ENCODE peak calls at places on chromosomes 12 and 14, in five cellular contexts. V, Q, Z, C and W are unnamed samples.

GRCh38 chr12:21509768-21510167 is 8.2 kb downstream of the GOLT1B start:
- DNase-seq in Q (no peak), C (no peak), Z (no peak), V (no peak), W (no peak)

GRCh38 chr14:68373847-68374582 is 418.9 kb downstream of the ZFP36L1 start:
- DNase-seq in V (no peak), C (no peak), Z (no peak), Q (no peak), W (no peak)

GRCh38 chr12:96101806-96102205 is 66.4 kb upstream of the LTA4H start:
- DNase-seq in C (no peak), V (no peak), Z (no peak), Q (no peak), W (no peak)

GRCh38 chr12:130715996-130716917 is at the start of gene RIMBP2:
- DNase-seq in V (peak; percentile 14), Q (peak; percentile 50), Z (no peak), C (no peak), W (no peak)

GRCh38 chr12:56256326-56256960 is 1.7 kb downstream of the ANKRD52 start:
- DNase-seq in V (no peak), Q (no peak), C (peak; percentile 14), Z (no peak), W (no peak)

GRCh38 chr14:99855271-99855670 is 62.1 kb downstream of the EML1 start:
- DNase-seq in Z (no peak), C (no peak), Q (no peak), V (no peak), W (no peak)

GRCh38 chr14:103960457-103960856 is 18.1 kb upstream of the RD3L start:
- DNase-seq in Q (no peak), C (no peak), Z (no peak), V (no peak), W (no peak)

GRCh38 chr14:20934148-20934762 is 21.0 kb upstream of the RNASE2 start:
- DNase-seq in V (peak; percentile 36), Q (no peak), Z (no peak), C (peak; percentile 57), W (peak; percentile 18)

GRCh38 chr12:104378427-104378826 is 74.9 kb downstream of the EID3 start:
- DNase-seq in Z (no peak), C (no peak), V (no peak), Q (no peak), W (no peak)

GRCh38 chr14:41761204-41761603 is 154.5 kb downstream of the LRFN5 start:
- DNase-seq in Q (no peak), C (no peak), Z (no peak), V (no peak), W (no peak)

GRCh38 chr14:101246894-101247853 is 314.1 kb upstream of the DIO3 start:
- DNase-seq in Z (no peak), Q (no peak), C (no peak), V (peak; percentile 15), W (no peak)

GRCh38 chr14:22614240-22614799 is 16.2 kb downstream of the ABHD4 start:
- DNase-seq in V (no peak), Q (peak; percentile 43), Z (no peak), C (no peak), W (no peak)

GRCh38 chr12:52010152-52010622 is 3.4 kb downstream of the TAMALIN start:
- DNase-seq in V (peak; percentile 38), C (no peak), Q (peak; percentile 93), Z (no peak), W (peak; percentile 76)

GRCh38 chr12:87661770-87662402 is 367.3 kb downstream of the C12orf50 start:
- DNase-seq in C (no peak), Z (no peak), V (no peak), Q (no peak), W (peak; percentile 5)

GRCh38 chr12:59452259-59452658 is 143.6 kb upstream of the SLC16A7 start:
- DNase-seq in C (no peak), V (no peak), Q (no peak), Z (no peak), W (no peak)

GRCh38 chr12:60196366-60196765 is 600.5 kb downstream of the SLC16A7 start:
- DNase-seq in V (no peak), C (no peak), Z (no peak), Q (no peak), W (no peak)

GRCh38 chr12:132151766-132152410 is 7.6 kb downstream of the NOC4L start:
- DNase-seq in V (no peak), C (no peak), Q (peak; percentile 41), Z (no peak), W (no peak)

GRCh38 chr12:12803186-12803585 is 10.0 kb upstream of the DDX47 start:
- DNase-seq in Z (no peak), V (peak; percentile 87), C (peak; percentile 47), Q (no peak), W (peak; percentile 87)

GRCh38 chr14:49584058-49584457 is 2.1 kb downstream of the RPS29 start:
- DNase-seq in C (no peak), Z (no peak), V (no peak), Q (no peak), W (no peak)

GRCh38 chr14:94117856-94118255 is 7.3 kb downstream of the IFI27 start:
- DNase-seq in C (no peak), Z (no peak), V (peak; percentile 14), Q (peak; percentile 10), W (no peak)

GRCh38 chr14:21796912-21797311 is 123.3 kb upstream of the OR4E1 start:
- DNase-seq in V (no peak), Z (no peak), C (no peak), Q (no peak), W (no peak)

GRCh38 chr12:47742253-47742825 is 16.3 kb downstream of the RAPGEF3 start:
- DNase-seq in Z (no peak), Q (peak; percentile 77), V (peak; percentile 70), C (peak; percentile 86), W (peak; percentile 65)

GRCh38 chr14:91373591-91374245 is 43.9 kb downstream of the CCDC88C start:
- DNase-seq in V (no peak), Q (no peak), Z (no peak), C (peak; percentile 60), W (peak; percentile 27)

GRCh38 chr12:109612003-109612402 is 38.4 kb downstream of the MVK start:
- DNase-seq in C (no peak), Z (no peak), V (no peak), Q (no peak), W (no peak)

GRCh38 chr12:11070999-11071398 is 8.9 kb upstream of the TAS2R46 start:
- DNase-seq in V (no peak), Z (no peak), C (no peak), Q (no peak), W (no peak)

GRCh38 chr12:14960548-14961465 is 594 bp downstream of the ARHGDIB start:
- DNase-seq in Z (no peak), Q (no peak), V (no peak), C (peak; percentile 37), W (peak; percentile 55)

GRCh38 chr12:92502417-92503028 is 200.3 kb upstream of the PLEKHG7 start:
- DNase-seq in C (peak; percentile 22), V (no peak), Q (no peak), Z (no peak), W (no peak)

GRCh38 chr14:91056361-91056760 is 4.1 kb downstream of the RPS6KA5 start:
- DNase-seq in Q (no peak), V (no peak), C (no peak), Z (no peak), W (no peak)

GRCh38 chr14:61581955-61582615 is 113.2 kb upstream of the HIF1A start:
- DNase-seq in Z (no peak), Q (no peak), V (no peak), C (no peak), W (no peak)

GRCh38 chr12:57456737-57457490 is 1.8 kb downstream of the INHBE start:
- DNase-seq in V (no peak), Q (no peak), C (no peak), Z (no peak), W (no peak)

GRCh38 chr12:8680533-8680932 is 17.3 kb upstream of the RIMKLB start:
- DNase-seq in C (no peak), Q (no peak), Z (no peak), V (no peak), W (no peak)

GRCh38 chr14:69535230-69535848 is 39.3 kb downstream of the CCDC177 start:
- DNase-seq in C (no peak), V (peak; percentile 37), Q (peak; percentile 41), Z (no peak), W (no peak)

GRCh38 chr14:21408152-21408551 is 24.3 kb upstream of the SUPT16H start:
- DNase-seq in Z (no peak), Q (no peak), C (no peak), V (no peak), W (no peak)

GRCh38 chr12:101700299-101700820 is 2.9 kb downstream of the CHPT1 start:
- DNase-seq in Z (no peak), C (no peak), V (no peak), Q (no peak), W (no peak)

GRCh38 chr14:77243853-77244252 is 27.2 kb downstream of the NGB start:
- DNase-seq in Z (no peak), V (no peak), Q (no peak), C (no peak), W (no peak)

GRCh38 chr12:58254463-58254862 is 313.1 kb downstream of the ATP23 start:
- DNase-seq in V (no peak), Z (no peak), C (no peak), Q (no peak), W (no peak)

GRCh38 chr14:55272415-55272786 is 1.2 kb downstream of the FBXO34 start:
- DNase-seq in V (no peak), C (no peak), Z (no peak), Q (no peak), W (no peak)

GRCh38 chr12:118035194-118036041 is 18.9 kb downstream of the RFC5 start:
- DNase-seq in V (no peak), Q (no peak), C (peak; percentile 39), Z (no peak), W (no peak)